ENCODE peak calls at places on chromosomes 5 and 9, in nine cellular contexts. One of them, this sample, is unnamed.

GRCh38 chr5:1243487-1244152 is 18.4 kb downstream of the SLC6A18 start:
- DNase-seq in GM23248: no peak
- DNase-seq in neural progenitor cell: peak; percentile 32
- DNase-seq in IMR-90: no peak
- DNase-seq in DND-41: no peak
- DNase-seq in PC-9: no peak
- DNase-seq in GM23338: peak; percentile 51
- DNase-seq in hepatocyte: no peak
- DNase-seq in HepG2: no peak
- DNase-seq in this sample: no peak

GRCh38 chr9:137470785-137471184 is 11.7 kb upstream of the NSMF start:
- DNase-seq in GM23248: no peak
- DNase-seq in neural progenitor cell: no peak
- DNase-seq in IMR-90: no peak
- DNase-seq in DND-41: peak; percentile 78
- DNase-seq in PC-9: no peak
- DNase-seq in GM23338: no peak
- DNase-seq in hepatocyte: no peak
- DNase-seq in HepG2: no peak
- DNase-seq in this sample: no peak

GRCh38 chr9:35960029-35960655 is 2.2 kb upstream of the OR2S2 start:
- DNase-seq in GM23248: peak; percentile 88
- DNase-seq in neural progenitor cell: no peak
- DNase-seq in IMR-90: peak; percentile 92
- DNase-seq in DND-41: no peak
- DNase-seq in PC-9: no peak
- DNase-seq in GM23338: no peak
- DNase-seq in hepatocyte: no peak
- DNase-seq in HepG2: no peak
- DNase-seq in this sample: no peak

GRCh38 chr9:93721417-93721965 is 145.1 kb downstream of the PHF2 start:
- DNase-seq in GM23248: no peak
- DNase-seq in neural progenitor cell: no peak
- DNase-seq in IMR-90: no peak
- DNase-seq in DND-41: no peak
- DNase-seq in PC-9: no peak
- DNase-seq in GM23338: no peak
- DNase-seq in hepatocyte: no peak
- DNase-seq in HepG2: no peak
- DNase-seq in this sample: no peak

GRCh38 chr5:33608476-33609026 is 167.8 kb downstream of the TARS1 start:
- DNase-seq in GM23248: no peak
- DNase-seq in neural progenitor cell: peak; percentile 5
- DNase-seq in IMR-90: peak; percentile 47
- DNase-seq in DND-41: no peak
- DNase-seq in PC-9: no peak
- DNase-seq in GM23338: peak; percentile 42
- DNase-seq in hepatocyte: no peak
- DNase-seq in HepG2: no peak
- DNase-seq in this sample: no peak

GRCh38 chr9:27701664-27702063 is 128.4 kb upstream of the C9orf72 start:
- DNase-seq in GM23248: no peak
- DNase-seq in neural progenitor cell: no peak
- DNase-seq in IMR-90: no peak
- DNase-seq in DND-41: no peak
- DNase-seq in PC-9: no peak
- DNase-seq in GM23338: no peak
- DNase-seq in hepatocyte: no peak
- DNase-seq in HepG2: no peak
- DNase-seq in this sample: no peak

GRCh38 chr9:131986089-131986488 is 93.6 kb downstream of the MED27 start:
- DNase-seq in GM23248: no peak
- DNase-seq in neural progenitor cell: no peak
- DNase-seq in IMR-90: no peak
- DNase-seq in DND-41: no peak
- DNase-seq in PC-9: no peak
- DNase-seq in GM23338: no peak
- DNase-seq in hepatocyte: no peak
- DNase-seq in HepG2: no peak
- DNase-seq in this sample: no peak

GRCh38 chr5:76504901-76505564 is 101.9 kb downstream of the IQGAP2 start:
- DNase-seq in GM23248: no peak
- DNase-seq in neural progenitor cell: no peak
- DNase-seq in IMR-90: no peak
- DNase-seq in DND-41: no peak
- DNase-seq in PC-9: no peak
- DNase-seq in GM23338: no peak
- DNase-seq in hepatocyte: no peak
- DNase-seq in HepG2: no peak
- DNase-seq in this sample: no peak

GRCh38 chr9:126454250-126454649 is 127.6 kb downstream of the MVB12B start:
- DNase-seq in GM23248: no peak
- DNase-seq in neural progenitor cell: peak; percentile 91
- DNase-seq in IMR-90: no peak
- DNase-seq in DND-41: no peak
- DNase-seq in PC-9: no peak
- DNase-seq in GM23338: no peak
- DNase-seq in hepatocyte: no peak
- DNase-seq in HepG2: no peak
- DNase-seq in this sample: no peak

GRCh38 chr9:83986765-83987401 is 6.3 kb downstream of the RMI1 start:
- DNase-seq in GM23248: no peak
- DNase-seq in neural progenitor cell: no peak
- DNase-seq in IMR-90: peak; percentile 37
- DNase-seq in DND-41: no peak
- DNase-seq in PC-9: peak; percentile 46
- DNase-seq in GM23338: no peak
- DNase-seq in hepatocyte: peak; percentile 20
- DNase-seq in HepG2: peak; percentile 80
- DNase-seq in this sample: no peak

DNA sequence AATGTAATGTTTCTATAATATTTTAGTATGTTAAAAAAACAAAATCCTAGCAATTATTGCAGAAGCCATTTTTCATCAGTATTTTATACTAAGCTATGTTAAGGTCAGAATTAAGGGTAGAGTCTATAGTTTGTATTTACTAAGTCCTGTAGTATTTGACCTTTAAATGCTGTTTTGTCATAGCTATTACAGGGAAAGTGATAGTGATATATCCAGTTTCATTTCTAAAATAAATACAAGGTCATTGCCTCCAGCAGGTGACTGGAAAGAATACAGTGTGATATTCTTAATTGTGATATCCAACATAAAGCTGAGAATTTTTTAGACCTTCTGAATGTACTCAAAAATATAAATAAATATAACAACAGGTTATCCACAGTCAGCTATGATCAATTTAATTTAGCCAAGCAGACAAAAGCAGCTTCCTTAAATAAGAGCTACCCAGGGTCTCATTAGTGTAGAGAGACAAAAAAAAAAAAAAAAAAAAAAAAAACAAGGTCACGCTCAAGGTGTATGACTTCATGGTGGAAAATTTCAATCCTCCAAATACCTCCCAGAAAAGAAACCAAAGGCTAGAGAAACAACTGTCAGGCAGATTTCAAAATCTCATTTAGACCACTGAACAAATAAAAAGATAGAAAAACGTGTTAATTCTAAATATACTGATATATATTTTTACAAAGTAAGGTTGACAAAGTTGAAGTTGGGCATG is 278.7 kb downstream of the HCN1 start:
- DNase-seq in GM23248: no peak
- DNase-seq in neural progenitor cell: no peak
- DNase-seq in IMR-90: no peak
- DNase-seq in DND-41: no peak
- DNase-seq in PC-9: no peak
- DNase-seq in GM23338: no peak
- DNase-seq in hepatocyte: no peak
- DNase-seq in HepG2: no peak
- DNase-seq in this sample: no peak
- H2AFZ ChIP-seq in GM23248: no peak overlapping the region
- H2AFZ ChIP-seq in neural progenitor cell: no peak overlapping the region
- H2AFZ ChIP-seq in IMR-90: no peak overlapping the region
- H2AFZ ChIP-seq in DND-41: no peak overlapping the region
- H2AFZ ChIP-seq in PC-9: no peak overlapping the region
- H2AFZ ChIP-seq in GM23338: no peak overlapping the region
- H2AFZ ChIP-seq in hepatocyte: no peak overlapping the region
- H2AFZ ChIP-seq in HepG2: no peak overlapping the region
- H2AFZ ChIP-seq in this sample: no peak overlapping the region

GRCh38 chr5:17272111-17272510 is 54.7 kb downstream of the BASP1 start:
- DNase-seq in GM23248: no peak
- DNase-seq in neural progenitor cell: no peak
- DNase-seq in IMR-90: no peak
- DNase-seq in DND-41: no peak
- DNase-seq in PC-9: no peak
- DNase-seq in GM23338: peak; percentile 39
- DNase-seq in hepatocyte: no peak
- DNase-seq in HepG2: no peak
- DNase-seq in this sample: no peak
- H4K20me1 ChIP-seq in GM23248: peaks cover 11% of the 10 kb centered on the region
- H4K20me1 ChIP-seq in neural progenitor cell: peaks cover 56% of the 10 kb centered on the region
- H4K20me1 ChIP-seq in IMR-90: peaks cover 76% of the 10 kb centered on the region
- H4K20me1 ChIP-seq in DND-41: no peaks in the 10 kb centered on the region
- H4K20me1 ChIP-seq in PC-9: no peaks in the 10 kb centered on the region
- H4K20me1 ChIP-seq in GM23338: peaks cover 13% of the 10 kb centered on the region
- H4K20me1 ChIP-seq in hepatocyte: peaks cover 50% of the 10 kb centered on the region
- H4K20me1 ChIP-seq in HepG2: no peaks in the 10 kb centered on the region
- H4K20me1 ChIP-seq in this sample: peaks cover 3% of the 10 kb centered on the region

GRCh38 chr5:142621227-142621626 is 64.7 kb downstream of the FGF1 start:
- DNase-seq in GM23248: peak; percentile 77
- DNase-seq in neural progenitor cell: no peak
- DNase-seq in IMR-90: peak; percentile 87
- DNase-seq in DND-41: no peak
- DNase-seq in PC-9: no peak
- DNase-seq in GM23338: no peak
- DNase-seq in hepatocyte: no peak
- DNase-seq in HepG2: no peak
- DNase-seq in this sample: no peak

GRCh38 chr5:142618125-142618524 is 67.8 kb downstream of the FGF1 start:
- DNase-seq in GM23248: peak; percentile 87
- DNase-seq in neural progenitor cell: no peak
- DNase-seq in IMR-90: peak; percentile 93
- DNase-seq in DND-41: peak; percentile 55
- DNase-seq in PC-9: peak; percentile 37
- DNase-seq in GM23338: no peak
- DNase-seq in hepatocyte: no peak
- DNase-seq in HepG2: no peak
- DNase-seq in this sample: no peak

GRCh38 chr5:142614054-142614453 is 71.8 kb downstream of the FGF1 start:
- DNase-seq in GM23248: no peak
- DNase-seq in neural progenitor cell: no peak
- DNase-seq in IMR-90: no peak
- DNase-seq in DND-41: no peak
- DNase-seq in PC-9: no peak
- DNase-seq in GM23338: no peak
- DNase-seq in hepatocyte: no peak
- DNase-seq in HepG2: no peak
- DNase-seq in this sample: no peak

GRCh38 chr5:142619815-142620214 is 66.1 kb downstream of the FGF1 start:
- DNase-seq in GM23248: no peak
- DNase-seq in neural progenitor cell: no peak
- DNase-seq in IMR-90: no peak
- DNase-seq in DND-41: no peak
- DNase-seq in PC-9: no peak
- DNase-seq in GM23338: no peak
- DNase-seq in hepatocyte: no peak
- DNase-seq in HepG2: no peak
- DNase-seq in this sample: no peak

GRCh38 chr5:142617416-142617815 is 68.5 kb downstream of the FGF1 start:
- DNase-seq in GM23248: no peak
- DNase-seq in neural progenitor cell: no peak
- DNase-seq in IMR-90: no peak
- DNase-seq in DND-41: no peak
- DNase-seq in PC-9: no peak
- DNase-seq in GM23338: no peak
- DNase-seq in hepatocyte: no peak
- DNase-seq in HepG2: no peak
- DNase-seq in this sample: no peak
- H2AFZ ChIP-seq in GM23248: no peak overlapping the region
- H2AFZ ChIP-seq in neural progenitor cell: no peak overlapping the region
- H2AFZ ChIP-seq in IMR-90: peak overlapping the region; percentile 13
- H2AFZ ChIP-seq in DND-41: no peak overlapping the region
- H2AFZ ChIP-seq in PC-9: no peak overlapping the region
- H2AFZ ChIP-seq in GM23338: peak overlapping the region; percentile 69
- H2AFZ ChIP-seq in hepatocyte: no peak overlapping the region
- H2AFZ ChIP-seq in HepG2: no peak overlapping the region
- H2AFZ ChIP-seq in this sample: no peak overlapping the region

GRCh38 chr9:99114846-99115500 is 10.1 kb downstream of the TGFBR1 start:
- DNase-seq in GM23248: no peak
- DNase-seq in neural progenitor cell: no peak
- DNase-seq in IMR-90: no peak
- DNase-seq in DND-41: no peak
- DNase-seq in PC-9: no peak
- DNase-seq in GM23338: no peak
- DNase-seq in hepatocyte: no peak
- DNase-seq in HepG2: no peak
- DNase-seq in this sample: no peak

GRCh38 chr9:99114049-99114440 is 9.1 kb downstream of the TGFBR1 start:
- DNase-seq in GM23248: no peak
- DNase-seq in neural progenitor cell: no peak
- DNase-seq in IMR-90: no peak
- DNase-seq in DND-41: no peak
- DNase-seq in PC-9: no peak
- DNase-seq in GM23338: no peak
- DNase-seq in hepatocyte: no peak
- DNase-seq in HepG2: no peak
- DNase-seq in this sample: no peak

GRCh38 chr9:99118782-99119466 is 14.0 kb downstream of the TGFBR1 start:
- DNase-seq in GM23248: no peak
- DNase-seq in neural progenitor cell: no peak
- DNase-seq in IMR-90: no peak
- DNase-seq in DND-41: peak; percentile 79
- DNase-seq in PC-9: no peak
- DNase-seq in GM23338: no peak
- DNase-seq in hepatocyte: no peak
- DNase-seq in HepG2: no peak
- DNase-seq in this sample: no peak

GRCh38 chr9:99113418-99114048 is 8.6 kb downstream of the TGFBR1 start:
- DNase-seq in GM23248: no peak
- DNase-seq in neural progenitor cell: no peak
- DNase-seq in IMR-90: no peak
- DNase-seq in DND-41: no peak
- DNase-seq in PC-9: no peak
- DNase-seq in GM23338: no peak
- DNase-seq in hepatocyte: no peak
- DNase-seq in HepG2: no peak
- DNase-seq in this sample: no peak

DNA sequence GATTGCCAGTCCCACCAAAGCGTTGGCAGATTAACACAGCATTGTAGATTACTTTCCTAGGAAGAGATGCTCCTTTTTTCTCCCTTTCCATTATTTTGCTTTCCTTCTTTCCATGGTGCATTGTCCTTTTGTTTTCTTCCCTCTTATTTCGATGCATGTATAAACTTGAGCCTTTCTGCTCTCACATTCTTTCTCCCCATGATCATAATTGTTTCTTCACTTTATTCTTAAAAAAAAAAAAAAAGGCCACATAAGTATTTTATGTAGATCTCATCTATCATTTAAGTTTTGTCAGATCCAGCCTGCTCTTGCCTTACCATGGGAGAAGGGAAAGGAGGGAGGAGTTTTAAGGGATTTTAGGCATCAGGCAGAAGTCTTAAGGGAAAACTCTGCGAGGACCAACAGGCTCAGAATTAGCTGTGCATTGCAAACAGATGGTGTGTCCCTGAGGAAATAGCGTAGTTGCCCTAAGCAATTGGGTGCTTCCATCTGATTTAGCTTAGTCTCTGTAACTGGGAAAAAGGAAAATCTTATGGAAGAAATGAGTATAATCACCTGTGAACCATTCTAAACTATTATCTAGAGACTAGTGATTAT is 11.1 kb downstream of the TGFBR1 start:
- DNase-seq in GM23248: no peak
- DNase-seq in neural progenitor cell: peak; percentile 39
- DNase-seq in IMR-90: no peak
- DNase-seq in DND-41: no peak
- DNase-seq in PC-9: no peak
- DNase-seq in GM23338: peak; percentile 33
- DNase-seq in hepatocyte: no peak
- DNase-seq in HepG2: no peak
- DNase-seq in this sample: no peak
- H4K20me1 ChIP-seq in GM23248: peaks cover 34% of the 10 kb centered on the region
- H4K20me1 ChIP-seq in neural progenitor cell: peaks cover 96% of the 10 kb centered on the region
- H4K20me1 ChIP-seq in IMR-90: peaks cover 79% of the 10 kb centered on the region
- H4K20me1 ChIP-seq in DND-41: peaks cover 28% of the 10 kb centered on the region
- H4K20me1 ChIP-seq in PC-9: no peaks in the 10 kb centered on the region
- H4K20me1 ChIP-seq in GM23338: peaks cover 43% of the 10 kb centered on the region
- H4K20me1 ChIP-seq in hepatocyte: peaks cover 61% of the 10 kb centered on the region
- H4K20me1 ChIP-seq in HepG2: no peaks in the 10 kb centered on the region
- H4K20me1 ChIP-seq in this sample: peaks cover 2% of the 10 kb centered on the region